ENCODE peak calls at places on chromosomes 7 and 10, in eight cellular contexts. C is lower lobe of right lung, Y is HFF-Myc, R is endothelial cell, E is GM12864, M is nephron progenitor cell, A is fibroblast of pulmonary artery, H is pancreas. W is an unnamed sample.

GRCh38 chr10:11344081-11344480 is 267.4 kb downstream of the USP6NL start:
- DNase-seq in C (no peak), Y (no peak), R (no peak), E (no peak), M (no peak), A (no peak), H (no peak), W (no peak)

GRCh38 chr7:139853576-139854511 is 24.8 kb downstream of the TBXAS1 start:
- DNase-seq in C (no peak), Y (no peak), R (no peak), E (no peak), M (no peak), A (peak), H (no peak), W (no peak)

GRCh38 chr7:157177333-157177993 is 38.7 kb downstream of the UBE3C start:
- DNase-seq in C (no peak), Y (no peak), R (no peak), E (no peak), M (no peak), A (no peak), H (no peak), W (no peak)

GRCh38 chr10:108422286-108422685 is 1257.8 kb upstream of the SORCS1 start:
- DNase-seq in C (no peak), Y (no peak), R (no peak), E (no peak), M (no peak), A (no peak), H (no peak), W (no peak)

GRCh38 chr7:141785711-141786552 is 4.1 kb upstream of the TAS2R5 start:
- DNase-seq in C (no peak), Y (peak), R (peak), E (peak), M (peak), A (peak), H (no peak), W (peak)

GRCh38 chr10:93754761-93755160 is 3.0 kb upstream of the LGI1 start:
- DNase-seq in C (no peak), Y (no peak), R (no peak), E (no peak), M (no peak), A (no peak), H (no peak), W (no peak)

GRCh38 chr10:3484306-3485187 is 300.5 kb downstream of the KLF6 start:
- DNase-seq in C (no peak), Y (no peak), R (no peak), E (peak), M (no peak), A (peak), H (no peak), W (peak)

GRCh38 chr10:79038841-79039201 is 29.9 kb upstream of the ZMIZ1 start:
- DNase-seq in C (peak), Y (peak), R (no peak), E (no peak), M (peak), A (no peak), H (no peak), W (no peak)

GRCh38 chr7:129959480-129960332 is 6.9 kb upstream of the UBE2H start:
- DNase-seq in C (no peak), Y (no peak), R (no peak), E (no peak), M (no peak), A (peak), H (no peak), W (no peak)

GRCh38 chr7:97155897-97156418 is 38.5 kb downstream of the SDHAF3 start:
- DNase-seq in C (no peak), Y (no peak), R (no peak), E (no peak), M (no peak), A (no peak), H (no peak), W (no peak)

GRCh38 chr10:43821103-43821502 is 172.4 kb upstream of the ZNF32 start:
- DNase-seq in C (no peak), Y (no peak), R (no peak), E (no peak), M (no peak), A (no peak), H (no peak), W (no peak)

GRCh38 chr10:11757820-11758463 is 15.8 kb downstream of the ECHDC3 start:
- DNase-seq in C (peak), Y (peak), R (peak), E (peak), M (peak), A (peak), H (peak), W (peak)

GRCh38 chr10:12869427-12869826 is 132.1 kb downstream of the CCDC3 start:
- DNase-seq in C (no peak), Y (no peak), R (no peak), E (no peak), M (no peak), A (no peak), H (no peak), W (no peak)

DNA sequence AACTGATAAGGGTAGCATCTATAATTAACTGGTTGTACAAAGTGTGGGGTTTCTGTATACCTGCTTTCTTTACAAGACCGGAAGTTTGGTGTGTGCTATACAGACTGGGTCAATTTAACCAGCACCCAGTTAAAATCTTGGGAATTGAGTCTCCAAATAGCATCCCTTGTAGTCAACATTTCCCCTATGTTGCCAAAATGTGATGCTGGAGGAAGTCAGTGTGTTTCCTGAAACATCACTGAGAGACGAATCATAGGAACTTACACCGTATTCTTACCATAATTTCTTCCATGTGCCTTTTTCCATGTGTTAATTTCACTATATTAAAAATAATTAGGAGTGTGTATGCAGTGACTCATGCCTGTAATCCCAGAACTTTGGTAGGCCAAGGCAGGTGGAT is 1.7 kb downstream of the AKR1C4 start:
- DNase-seq in C (no peak), Y (no peak), R (no peak), E (no peak), M (no peak), A (peak), H (no peak), W (no peak)
- TF ChIP-seq CTCF in C (no peak), Y (no peak), R (no peak), E (no peak), M (no peak), A (no peak), H (no peak), W (no peak)

GRCh38 chr7:134108803-134109202 is 18.3 kb upstream of the LRGUK start:
- DNase-seq in C (no peak), Y (no peak), R (no peak), E (no peak), M (no peak), A (no peak), H (no peak), W (no peak)
- TF ChIP-seq CTCF in C (no peak), Y (no peak), R (no peak), E (no peak), M (no peak), A (no peak), H (no peak), W (no peak)

GRCh38 chr7:106959753-106960152 is 84.8 kb upstream of the PRKAR2B start:
- DNase-seq in C (no peak), Y (no peak), R (peak), E (no peak), M (peak), A (no peak), H (no peak), W (peak)
- TF ChIP-seq CTCF in C (no peak), Y (no peak), R (peak), E (peak), M (peak), A (peak), H (no peak), W (no peak)

GRCh38 chr7:44761207-44762161 is 12.8 kb downstream of the ZMIZ2 start:
- DNase-seq in C (no peak), Y (no peak), R (no peak), E (no peak), M (no peak), A (no peak), H (no peak), W (peak)

GRCh38 chr7:44762300-44762699 is 13.7 kb downstream of the ZMIZ2 start:
- DNase-seq in C (no peak), Y (no peak), R (no peak), E (no peak), M (no peak), A (no peak), H (no peak), W (no peak)

GRCh38 chr7:44764081-44764480 is 15.4 kb downstream of the ZMIZ2 start:
- DNase-seq in C (no peak), Y (no peak), R (no peak), E (no peak), M (no peak), A (no peak), H (no peak), W (no peak)

GRCh38 chr7:44764665-44765578 is 16.3 kb downstream of the ZMIZ2 start:
- DNase-seq in C (no peak), Y (no peak), R (no peak), E (no peak), M (no peak), A (no peak), H (no peak), W (no peak)

DNA sequence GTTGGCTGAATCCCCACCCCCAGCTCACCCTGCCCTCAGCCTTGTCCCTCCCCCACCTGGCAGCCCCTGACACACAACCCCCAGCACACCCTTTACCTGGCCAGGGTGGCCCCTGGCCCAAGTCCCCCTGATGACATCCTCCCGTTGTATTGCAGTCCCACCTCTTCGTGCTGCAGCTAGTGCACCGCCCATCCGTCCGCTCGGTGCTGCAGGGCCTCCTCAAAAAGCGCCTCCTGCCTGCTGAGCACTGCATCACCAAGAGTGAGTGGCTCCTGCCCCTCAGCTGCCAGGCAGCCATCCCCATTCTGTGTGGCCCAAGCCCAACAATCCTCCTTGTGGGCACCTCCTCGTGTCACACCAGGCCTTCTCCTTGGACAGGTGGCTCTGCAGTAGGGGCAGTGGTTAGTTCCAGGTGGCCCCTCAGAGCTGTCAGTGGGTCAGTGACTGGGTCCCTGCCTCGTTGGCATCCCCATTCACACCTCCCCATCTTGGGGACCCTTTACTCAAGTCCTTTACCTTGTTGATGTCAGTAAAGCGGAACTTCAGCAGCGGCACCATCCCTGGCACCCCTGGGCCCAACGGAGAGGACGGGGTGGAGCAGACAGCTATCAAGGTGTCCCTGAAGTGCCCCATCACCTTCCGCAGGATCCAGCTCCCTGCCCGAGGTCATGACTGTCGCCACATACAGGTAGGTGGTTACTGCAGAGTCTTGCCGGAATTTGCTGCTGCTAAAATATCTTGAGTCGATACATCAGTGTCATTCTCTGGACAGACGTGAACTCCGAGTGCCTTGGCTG is 14.3 kb downstream of the ZMIZ2 start:
- DNase-seq in C (no peak), Y (no peak), R (no peak), E (no peak), M (no peak), A (no peak), H (no peak), W (peak)
- TF ChIP-seq CTCF in C (no peak), Y (no peak), R (no peak), E (no peak), M (no peak), A (no peak), H (no peak), W (no peak)

DNA sequence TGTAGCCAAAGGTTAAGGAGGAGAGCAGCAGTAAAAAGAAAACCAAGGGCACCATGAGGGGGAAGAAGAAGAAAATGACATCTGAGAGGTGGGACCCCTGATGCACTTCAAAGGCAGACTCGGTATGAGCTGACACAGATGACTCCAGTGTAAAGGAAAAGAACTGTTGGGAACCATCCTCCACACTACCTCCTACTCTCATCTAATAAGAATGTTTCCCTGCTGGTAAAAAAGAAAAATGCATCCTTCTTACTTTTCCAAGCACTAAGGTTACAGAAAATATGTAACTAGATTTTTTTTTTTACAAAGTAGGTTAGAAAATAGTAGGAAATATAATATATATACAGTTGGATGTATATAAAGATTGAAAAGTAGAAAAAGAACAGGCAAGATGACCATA is 16.9 kb downstream of the TAS2R41 start:
- DNase-seq in C (no peak), Y (no peak), R (no peak), E (no peak), M (no peak), A (no peak), H (no peak), W (no peak)
- TF ChIP-seq CTCF in C (no peak), Y (no peak), R (peak), E (no peak), M (no peak), A (peak), H (no peak), W (no peak)

GRCh38 chr10:6579193-6579903 is 728 bp downstream of the PRKCQ start:
- DNase-seq in C (peak), Y (no peak), R (peak), E (no peak), M (peak), A (no peak), H (peak), W (no peak)

GRCh38 chr10:6581750-6582697 is 1.9 kb upstream of the PRKCQ start:
- DNase-seq in C (no peak), Y (no peak), R (no peak), E (no peak), M (no peak), A (no peak), H (no peak), W (no peak)

GRCh38 chr10:6578221-6579192 is 1.6 kb downstream of the PRKCQ start:
- DNase-seq in C (no peak), Y (no peak), R (no peak), E (no peak), M (no peak), A (no peak), H (no peak), W (no peak)

GRCh38 chr10:6579904-6580278 is at the start of gene PRKCQ:
- DNase-seq in C (peak), Y (no peak), R (peak), E (no peak), M (no peak), A (peak), H (no peak), W (no peak)

GRCh38 chr10:6580279-6581029 is 378 bp upstream of the PRKCQ start:
- DNase-seq in C (peak), Y (no peak), R (peak), E (no peak), M (peak), A (peak), H (peak), W (peak)
- TF ChIP-seq CTCF in C (peak), Y (peak), R (peak), E (peak), M (peak), A (peak), H (peak), W (peak)

GRCh38 chr10:53997953-53998352 is 803.1 kb downstream of the PCDH15 start:
- DNase-seq in C (no peak), Y (no peak), R (no peak), E (no peak), M (no peak), A (no peak), H (no peak), W (no peak)
- TF ChIP-seq CTCF in C (no peak), Y (no peak), R (peak), E (no peak), M (peak), A (no peak), H (no peak), W (no peak)

GRCh38 chr10:70299876-70300275 is 16.1 kb upstream of the NPFFR1 start:
- DNase-seq in C (no peak), Y (no peak), R (no peak), E (no peak), M (no peak), A (no peak), H (no peak), W (no peak)
- TF ChIP-seq CTCF in C (no peak), Y (no peak), R (no peak), E (no peak), M (no peak), A (no peak), H (no peak), W (no peak)

DNA sequence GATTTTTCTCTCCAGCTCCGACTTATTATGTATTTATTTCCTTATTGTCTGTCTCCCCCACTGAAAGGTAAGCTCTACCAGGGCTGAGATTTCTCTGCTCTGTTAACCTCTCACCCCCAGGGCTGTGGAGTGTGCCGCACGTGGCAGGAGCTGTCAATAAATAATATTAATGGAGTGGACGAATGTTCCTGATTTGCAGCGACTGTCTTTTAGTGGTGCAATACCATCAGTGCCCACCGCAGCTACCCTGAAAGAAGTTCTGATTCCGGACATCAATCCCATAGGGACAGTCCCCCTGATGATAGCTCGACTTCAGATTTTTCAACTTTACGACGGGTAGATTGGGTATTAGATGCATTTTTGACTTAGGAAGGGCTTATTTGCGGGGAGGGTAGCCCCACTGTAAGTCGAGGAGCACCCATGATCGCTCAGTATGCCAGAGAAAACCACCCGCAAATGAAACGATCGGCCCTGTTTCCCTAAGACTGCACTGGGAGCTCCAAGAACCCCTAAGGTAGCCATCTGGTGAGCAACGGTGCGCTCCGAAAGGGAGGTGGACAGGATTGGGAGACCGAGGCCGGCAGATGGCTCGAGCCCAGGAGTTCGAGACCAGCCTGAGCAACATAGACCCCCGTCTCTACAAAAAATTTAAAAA is 986 bp upstream of the PPP2R2D start:
- DNase-seq in C (no peak), Y (no peak), R (peak), E (no peak), M (peak), A (no peak), H (no peak), W (no peak)
- TF ChIP-seq CTCF in C (no peak), Y (no peak), R (no peak), E (peak), M (peak), A (no peak), H (no peak), W (no peak)

DNA sequence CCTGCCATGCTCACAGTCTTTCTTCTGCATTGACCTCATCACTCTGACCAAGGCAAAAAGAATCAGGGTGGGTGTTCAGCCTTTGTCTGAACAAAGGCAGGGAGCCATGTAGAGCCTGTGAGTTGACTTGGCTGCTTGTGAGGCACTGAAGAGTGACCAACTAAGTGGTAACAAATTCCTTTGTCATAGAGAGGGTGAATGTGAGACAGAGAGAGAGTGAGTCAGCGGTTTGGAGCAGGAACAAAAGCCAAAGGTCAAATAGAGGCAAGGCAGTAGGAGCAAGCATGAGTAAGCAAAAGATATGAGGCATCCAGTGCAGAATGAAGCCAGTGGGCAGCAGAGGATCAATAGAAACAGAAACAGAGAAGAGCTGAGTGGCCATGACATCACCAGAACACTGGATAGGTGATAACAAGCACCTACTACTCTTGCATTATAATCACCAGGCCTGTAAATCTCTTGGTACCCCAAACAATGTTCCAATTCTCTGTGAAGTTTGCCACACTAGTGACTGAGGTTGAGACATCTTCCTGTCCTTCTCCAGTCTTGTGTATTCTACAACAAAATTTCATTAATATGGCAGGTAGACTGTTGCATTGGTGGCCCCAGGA is 116.2 kb upstream of the LAMB4 start:
- DNase-seq in C (no peak), Y (peak), R (no peak), E (peak), M (peak), A (peak), H (no peak), W (peak)
- TF ChIP-seq CTCF in C (no peak), Y (no peak), R (no peak), E (no peak), M (no peak), A (peak), H (no peak), W (no peak)